ENCODE peak calls at places on chromosomes 1 and 21, in ten cellular contexts. O is mucosa of descending colon, W is upper lobe of right lung, M is AG09309, J is lower lobe of right lung, K is vagina, R is fibroblast of lung, A is astrocyte of the spinal cord, E is ovary, H is HFF-Myc. Z is an unnamed sample.

GRCh38 chr1:167221126-167221803 is 579 bp downstream of the POU2F1 start:
- DNase-seq in O (no peak), W (no peak), M (no peak), J (no peak), K (no peak), R (no peak), A (no peak), E (peak; percentile 62), H (no peak), Z (peak; percentile 3)

GRCh38 chr1:77829851-77830250 is 50.4 kb downstream of the MIGA1 start:
- DNase-seq in O (no peak), W (no peak), M (no peak), J (no peak), K (no peak), R (no peak), A (no peak), E (no peak), H (no peak), Z (no peak)

GRCh38 chr1:40650075-40650474 is 15.4 kb downstream of the RIMS3 start:
- DNase-seq in O (no peak), W (no peak), M (no peak), J (no peak), K (no peak), R (no peak), A (no peak), E (no peak), H (no peak), Z (no peak)

GRCh38 chr1:18149113-18149641 is 41.6 kb downstream of the IGSF21 start:
- DNase-seq in O (no peak), W (no peak), M (no peak), J (no peak), K (no peak), R (peak; percentile 1), A (no peak), E (no peak), H (no peak), Z (no peak)

GRCh38 chr1:186154651-186155050 is 220.4 kb downstream of the TPR start:
- DNase-seq in O (no peak), W (no peak), M (no peak), J (no peak), K (no peak), R (no peak), A (no peak), E (no peak), H (no peak), Z (no peak)

GRCh38 chr1:168552961-168553360 is 9.2 kb upstream of the XCL2 start:
- DNase-seq in O (no peak), W (no peak), M (no peak), J (no peak), K (no peak), R (no peak), A (no peak), E (no peak), H (no peak), Z (peak; percentile 34)

GRCh38 chr21:37060296-37060695 is 12.6 kb downstream of the PIGP start:
- DNase-seq in O (no peak), W (peak; percentile 41), M (peak; percentile 88), J (no peak), K (no peak), R (peak; percentile 96), A (peak; percentile 99), E (no peak), H (peak; percentile 95), Z (peak; percentile 96)

GRCh38 chr1:119779869-119780356 is 11.2 kb upstream of the HMGCS2 start:
- DNase-seq in O (no peak), W (peak; percentile 63), M (no peak), J (no peak), K (no peak), R (no peak), A (no peak), E (peak; percentile 51), H (no peak), Z (peak; percentile 97)

DNA sequence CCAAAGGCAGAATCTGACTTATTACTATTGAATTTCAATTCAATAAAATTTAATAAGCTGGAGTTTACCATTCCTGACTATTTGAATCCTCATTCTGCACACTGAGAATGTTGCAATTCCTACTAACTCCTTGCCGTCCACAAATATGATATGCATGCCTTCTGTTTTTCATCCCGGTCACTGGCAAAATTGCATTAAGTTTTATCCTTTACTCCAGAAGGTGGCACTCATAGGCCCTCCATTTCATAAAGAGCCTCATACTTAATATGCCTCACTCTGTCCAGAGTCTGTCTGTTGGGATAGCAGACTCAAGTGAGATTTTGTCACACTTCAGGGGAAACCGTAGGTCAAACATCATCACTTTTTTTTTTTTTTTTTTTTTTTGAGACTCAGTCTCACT is 27.4 kb downstream of the F11R start:
- DNase-seq in O (no peak), W (no peak), M (peak; percentile 75), J (no peak), K (no peak), R (peak; percentile 59), A (peak; percentile 52), E (no peak), H (no peak), Z (peak; percentile 93)
- TF ChIP-seq CTCF in O (no peak), W (peak; percentile 38), M (peak; percentile 50), J (peak; percentile 37), K (no peak), R (peak; percentile 47), A (peak; percentile 25), E (peak; percentile 41), H (peak; percentile 27), Z (peak; percentile 48)

DNA sequence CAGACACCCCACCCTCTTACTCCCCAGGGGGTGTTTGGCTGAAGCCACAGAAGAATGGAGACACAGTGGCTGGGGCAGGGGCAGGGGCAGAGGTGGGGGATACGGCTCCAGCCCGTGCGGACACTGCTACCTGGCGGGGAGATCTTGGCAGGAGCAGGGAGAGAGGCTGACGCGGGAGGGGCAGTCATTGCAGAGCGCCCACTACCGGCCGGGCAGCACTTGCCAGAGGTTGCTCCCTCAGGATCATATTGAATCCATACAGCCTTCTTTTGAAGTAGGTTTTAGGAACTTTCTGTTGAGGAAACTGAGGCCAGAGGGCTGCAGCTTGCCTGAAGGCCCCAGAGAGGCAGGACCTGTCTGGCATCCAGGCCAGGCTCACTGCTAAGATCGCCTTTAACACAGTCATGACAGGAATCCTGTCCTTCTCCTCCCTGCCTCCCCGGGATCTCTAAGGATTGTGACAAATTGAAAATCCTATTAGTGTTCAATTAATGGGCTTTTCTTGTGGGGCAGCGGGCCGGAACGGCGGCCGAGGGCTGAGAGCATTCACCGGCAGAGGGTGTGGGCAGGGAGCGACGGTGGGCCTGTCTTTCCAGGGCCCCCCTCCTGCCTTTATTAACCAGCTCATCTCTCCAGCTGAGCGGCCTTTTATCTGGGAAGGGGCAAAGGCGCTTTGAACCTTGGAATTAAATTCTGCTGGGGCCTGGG is 65.5 kb upstream of the WNT4 start:
- DNase-seq in O (no peak), W (no peak), M (no peak), J (no peak), K (no peak), R (no peak), A (no peak), E (no peak), H (no peak), Z (no peak)
- H3K4me3 ChIP-seq in O (no peak overlapping the region), W (no peak overlapping the region), M (no peak overlapping the region), J (no peak overlapping the region), K (no peak overlapping the region), R (no peak overlapping the region), A (no peak overlapping the region), E (no peak overlapping the region), H (no peak overlapping the region), Z (no peak overlapping the region)

GRCh38 chr1:64318428-64318827 is 115.0 kb downstream of the UBE2U start:
- DNase-seq in O (no peak), W (no peak), M (no peak), J (no peak), K (no peak), R (no peak), A (no peak), E (no peak), H (no peak), Z (no peak)
- TF ChIP-seq CTCF in O (no peak), W (no peak), M (no peak), J (no peak), K (no peak), R (no peak), A (no peak), E (no peak), H (no peak), Z (no peak)

DNA sequence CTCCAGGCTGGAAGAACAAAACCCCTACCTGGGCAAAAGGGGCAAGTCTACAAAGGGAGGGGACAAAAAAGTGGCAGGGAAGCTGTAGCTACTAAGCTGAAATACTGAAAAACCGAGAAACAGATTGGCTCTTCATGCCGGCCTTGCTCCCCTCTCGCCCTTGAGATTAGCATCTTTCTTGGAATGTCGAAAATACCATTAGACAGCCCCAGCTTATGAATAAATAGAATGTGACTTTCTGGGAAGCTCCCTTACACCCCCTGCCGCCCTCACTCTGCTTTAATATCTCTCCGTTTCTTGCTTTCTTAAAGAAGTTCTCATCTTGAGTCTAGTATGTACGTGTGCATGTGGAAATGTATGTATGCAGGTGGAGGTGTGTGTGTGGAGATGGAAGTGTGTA is 14.1 kb downstream of the TRAF3IP3 start:
- DNase-seq in O (no peak), W (no peak), M (no peak), J (no peak), K (no peak), R (peak; percentile 19), A (peak; percentile 40), E (no peak), H (no peak), Z (peak; percentile 14)
- H3K4me3 ChIP-seq in O (no peak overlapping the region), W (peak overlapping the region; percentile 34), M (no peak overlapping the region), J (peak overlapping the region; percentile 44), K (no peak overlapping the region), R (no peak overlapping the region), A (no peak overlapping the region), E (no peak overlapping the region), H (no peak overlapping the region), Z (no peak overlapping the region)

GRCh38 chr1:31761883-31762282 is 2.3 kb downstream of the ADGRB2 start:
- DNase-seq in O (no peak), W (no peak), M (peak; percentile 50), J (no peak), K (no peak), R (peak; percentile 85), A (peak; percentile 52), E (no peak), H (peak; percentile 67), Z (peak; percentile 70)
- TF ChIP-seq CTCF in O (no peak), W (no peak), M (no peak), J (no peak), K (no peak), R (no peak), A (peak; percentile 1), E (no peak), H (no peak), Z (no peak)

DNA sequence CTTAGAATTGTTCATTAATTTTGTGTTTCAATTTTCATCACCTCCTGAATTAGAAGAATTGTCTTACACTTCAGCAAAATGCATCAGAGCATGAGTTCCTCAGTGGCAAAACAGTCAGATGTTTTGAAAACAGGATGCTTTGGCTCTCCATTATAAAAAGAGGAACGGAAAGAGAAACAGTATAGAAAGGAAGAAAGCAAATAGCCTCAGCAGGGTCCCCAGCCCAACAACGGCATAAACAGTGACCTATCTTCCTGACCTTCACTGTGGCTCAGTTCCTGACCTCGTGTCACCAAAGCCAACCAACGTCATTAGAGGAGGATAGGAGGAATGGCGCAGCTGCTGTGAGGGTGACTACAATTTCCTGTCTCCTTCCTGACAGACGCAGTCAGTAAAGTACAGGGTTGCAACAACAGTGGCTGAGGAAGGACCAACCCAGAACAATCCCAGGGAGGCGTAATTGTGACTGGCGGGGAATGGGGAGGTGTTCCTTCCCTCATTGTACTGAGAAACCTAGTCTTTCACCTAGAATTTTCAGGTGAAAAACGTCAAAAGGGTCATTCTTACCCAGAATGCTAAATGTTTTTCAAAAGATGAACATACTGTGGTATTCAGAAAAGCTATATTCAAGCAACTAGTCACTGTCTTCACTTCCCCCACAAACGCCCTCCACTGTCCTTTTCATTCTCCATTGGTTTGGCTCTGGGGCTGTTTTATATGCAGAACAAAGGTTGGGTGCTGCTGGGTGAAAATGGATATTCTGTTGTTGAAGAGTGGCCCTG is 197.9 kb upstream of the SGIP1 start:
- DNase-seq in O (peak; percentile 64), W (peak; percentile 64), M (no peak), J (peak; percentile 61), K (no peak), R (no peak), A (peak; percentile 70), E (no peak), H (no peak), Z (peak; percentile 54)
- H3K4me3 ChIP-seq in O (no peak overlapping the region), W (peak overlapping the region; percentile 63), M (peak overlapping the region; percentile 60), J (peak overlapping the region; percentile 65), K (no peak overlapping the region), R (no peak overlapping the region), A (no peak overlapping the region), E (no peak overlapping the region), H (peak overlapping the region; percentile 68), Z (peak overlapping the region; percentile 77)

Z was measured in fibroblast of villous mesenchyme.